ENCODE peak calls at places on chromosomes 16 and 17, in five cellular contexts. One of them, this sample, is unnamed.
A peak's percentile ranks its signal among the peaks of the same experiment; 100 is the strongest.

GRCh38 chr17:58333396-58334207 is 5.0 kb upstream of the TSPOAP1 start:
- DNase-seq in BE2C: no peak
- DNase-seq in mammary epithelial cell: no peak
- DNase-seq in astrocyte of the spinal cord: no peak
- DNase-seq in pancreas: no peak
- DNase-seq in this sample: no peak

GRCh38 chr16:69554495-69554894 is 11.3 kb upstream of the NFAT5 start:
- DNase-seq in BE2C: peak; percentile 14
- DNase-seq in mammary epithelial cell: no peak
- DNase-seq in astrocyte of the spinal cord: no peak
- DNase-seq in pancreas: no peak
- DNase-seq in this sample: no peak

GRCh38 chr16:53782148-53782547 is 78.2 kb downstream of the FTO start:
- DNase-seq in BE2C: no peak
- DNase-seq in mammary epithelial cell: no peak
- DNase-seq in astrocyte of the spinal cord: no peak
- DNase-seq in pancreas: no peak
- DNase-seq in this sample: no peak

GRCh38 chr17:65017375-65017774 is 39.2 kb downstream of the GNA13 start:
- DNase-seq in BE2C: no peak
- DNase-seq in mammary epithelial cell: no peak
- DNase-seq in astrocyte of the spinal cord: peak; percentile 12
- DNase-seq in pancreas: no peak
- DNase-seq in this sample: no peak

GRCh38 chr17:74981979-74982662 is 5.3 kb upstream of the CDR2L start:
- DNase-seq in BE2C: peak; percentile 94
- DNase-seq in mammary epithelial cell: no peak
- DNase-seq in astrocyte of the spinal cord: peak; percentile 28
- DNase-seq in pancreas: peak; percentile 73
- DNase-seq in this sample: no peak

GRCh38 chr16:85005278-85006069 is 5.9 kb downstream of the ZDHHC7 start:
- DNase-seq in BE2C: no peak
- DNase-seq in mammary epithelial cell: peak; percentile 52
- DNase-seq in astrocyte of the spinal cord: peak; percentile 46
- DNase-seq in pancreas: no peak
- DNase-seq in this sample: no peak

GRCh38 chr17:11996722-11997146 is 541 bp downstream of the ZNF18 start:
- DNase-seq in BE2C: no peak
- DNase-seq in mammary epithelial cell: peak; percentile 54
- DNase-seq in astrocyte of the spinal cord: no peak
- DNase-seq in pancreas: peak; percentile 25
- DNase-seq in this sample: peak; percentile 5

GRCh38 chr16:87161822-87162676 is 155.1 kb downstream of the C16orf95 start:
- DNase-seq in BE2C: no peak
- DNase-seq in mammary epithelial cell: peak; percentile 16
- DNase-seq in astrocyte of the spinal cord: no peak
- DNase-seq in pancreas: no peak
- DNase-seq in this sample: no peak

GRCh38 chr17:11309033-11309432 is 68.0 kb downstream of the SHISA6 start:
- DNase-seq in BE2C: no peak
- DNase-seq in mammary epithelial cell: no peak
- DNase-seq in astrocyte of the spinal cord: no peak
- DNase-seq in pancreas: no peak
- DNase-seq in this sample: no peak

GRCh38 chr16:53457670-53458069 is 23.4 kb downstream of the RBL2 start:
- DNase-seq in BE2C: no peak
- DNase-seq in mammary epithelial cell: peak; percentile 29
- DNase-seq in astrocyte of the spinal cord: peak; percentile 15
- DNase-seq in pancreas: no peak
- DNase-seq in this sample: no peak

GRCh38 chr16:15690296-15690695 is 40.3 kb downstream of the NDE1 start:
- DNase-seq in BE2C: no peak
- DNase-seq in mammary epithelial cell: no peak
- DNase-seq in astrocyte of the spinal cord: peak; percentile 56
- DNase-seq in pancreas: no peak
- DNase-seq in this sample: no peak

GRCh38 chr17:7782237-7782636 is 51.8 kb upstream of the KDM6B start:
- DNase-seq in BE2C: no peak
- DNase-seq in mammary epithelial cell: peak; percentile 32
- DNase-seq in astrocyte of the spinal cord: peak; percentile 24
- DNase-seq in pancreas: no peak
- DNase-seq in this sample: peak; percentile 5

GRCh38 chr16:84975066-84975465 is 36.3 kb downstream of the ZDHHC7 start:
- DNase-seq in BE2C: no peak
- DNase-seq in mammary epithelial cell: no peak
- DNase-seq in astrocyte of the spinal cord: no peak
- DNase-seq in pancreas: no peak
- DNase-seq in this sample: no peak

GRCh38 chr17:43573579-43574321 is 27.6 kb upstream of the ETV4 start:
- DNase-seq in BE2C: no peak
- DNase-seq in mammary epithelial cell: no peak
- DNase-seq in astrocyte of the spinal cord: no peak
- DNase-seq in pancreas: no peak
- DNase-seq in this sample: no peak

GRCh38 chr17:75731716-75732498 is 10.6 kb downstream of the ITGB4 start:
- DNase-seq in BE2C: no peak
- DNase-seq in mammary epithelial cell: no peak
- DNase-seq in astrocyte of the spinal cord: no peak
- DNase-seq in pancreas: no peak
- DNase-seq in this sample: no peak

GRCh38 chr16:21603920-21604319 is 4.5 kb downstream of the METTL9 start:
- DNase-seq in BE2C: peak; percentile 16
- DNase-seq in mammary epithelial cell: no peak
- DNase-seq in astrocyte of the spinal cord: peak; percentile 15
- DNase-seq in pancreas: no peak
- DNase-seq in this sample: no peak

GRCh38 chr17:21218101-21218500 is 4.1 kb upstream of the TMEM11 start:
- DNase-seq in BE2C: peak; percentile 46
- DNase-seq in mammary epithelial cell: no peak
- DNase-seq in astrocyte of the spinal cord: no peak
- DNase-seq in pancreas: no peak
- DNase-seq in this sample: no peak

GRCh38 chr16:83895942-83896341 is 3.0 kb upstream of the MLYCD start:
- DNase-seq in BE2C: no peak
- DNase-seq in mammary epithelial cell: no peak
- DNase-seq in astrocyte of the spinal cord: no peak
- DNase-seq in pancreas: no peak
- DNase-seq in this sample: no peak

GRCh38 chr17:64304512-64304911 is 41.5 kb upstream of the TEX2 start:
- DNase-seq in BE2C: no peak
- DNase-seq in mammary epithelial cell: no peak
- DNase-seq in astrocyte of the spinal cord: no peak
- DNase-seq in pancreas: peak; percentile 42
- DNase-seq in this sample: no peak

GRCh38 chr17:67139784-67140665 is 95.7 kb downstream of the CACNG1 start:
- DNase-seq in BE2C: peak; percentile 29
- DNase-seq in mammary epithelial cell: peak; percentile 26
- DNase-seq in astrocyte of the spinal cord: peak; percentile 46
- DNase-seq in pancreas: peak; percentile 91
- DNase-seq in this sample: no peak

DNA sequence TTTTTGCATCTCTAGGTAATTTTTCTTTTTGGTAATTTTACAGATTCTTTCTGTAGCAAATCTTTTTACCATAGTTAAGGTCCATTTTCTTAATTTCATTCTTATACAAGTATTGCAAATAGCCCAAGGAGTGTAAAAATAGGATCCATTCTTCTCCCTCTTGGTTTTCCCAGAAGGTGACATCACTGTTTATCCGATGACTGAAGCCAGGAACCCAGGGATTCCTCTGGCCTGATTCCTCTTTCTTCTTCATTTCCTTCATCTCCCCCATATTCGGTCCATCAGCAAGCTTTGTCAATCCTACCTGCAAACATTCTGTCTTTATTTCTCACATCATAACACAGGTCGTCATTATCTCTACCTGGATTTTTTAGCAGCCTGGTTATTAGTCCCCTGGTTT is 5.3 kb downstream of the RBBP6 start:
- DNase-seq in BE2C: no peak
- DNase-seq in mammary epithelial cell: no peak
- DNase-seq in astrocyte of the spinal cord: peak; percentile 38
- DNase-seq in pancreas: no peak
- DNase-seq in this sample: no peak
- H3K4me3 ChIP-seq in BE2C: no peak overlapping the region
- H3K4me3 ChIP-seq in mammary epithelial cell: no peak overlapping the region
- H3K4me3 ChIP-seq in astrocyte of the spinal cord: no peak overlapping the region
- H3K4me3 ChIP-seq in pancreas: no peak overlapping the region
- H3K4me3 ChIP-seq in this sample: no peak overlapping the region

GRCh38 chr17:72343911-72344310 is 223.1 kb downstream of the SOX9 start:
- DNase-seq in BE2C: no peak
- DNase-seq in mammary epithelial cell: no peak
- DNase-seq in astrocyte of the spinal cord: no peak
- DNase-seq in pancreas: no peak
- DNase-seq in this sample: no peak
- TF ChIP-seq CTCF in BE2C: no peak
- TF ChIP-seq CTCF in mammary epithelial cell: no peak
- TF ChIP-seq CTCF in astrocyte of the spinal cord: no peak
- TF ChIP-seq CTCF in pancreas: no peak
- TF ChIP-seq CTCF in this sample: no peak

GRCh38 chr16:72961115-72961832 is 86.7 kb downstream of the ZFHX3 start:
- DNase-seq in BE2C: peak; percentile 98
- DNase-seq in mammary epithelial cell: no peak
- DNase-seq in astrocyte of the spinal cord: no peak
- DNase-seq in pancreas: no peak
- DNase-seq in this sample: no peak
- H3K4me3 ChIP-seq in BE2C: peak overlapping the region; percentile 12
- H3K4me3 ChIP-seq in mammary epithelial cell: no peak overlapping the region
- H3K4me3 ChIP-seq in astrocyte of the spinal cord: no peak overlapping the region
- H3K4me3 ChIP-seq in pancreas: no peak overlapping the region
- H3K4me3 ChIP-seq in this sample: no peak overlapping the region

DNA sequence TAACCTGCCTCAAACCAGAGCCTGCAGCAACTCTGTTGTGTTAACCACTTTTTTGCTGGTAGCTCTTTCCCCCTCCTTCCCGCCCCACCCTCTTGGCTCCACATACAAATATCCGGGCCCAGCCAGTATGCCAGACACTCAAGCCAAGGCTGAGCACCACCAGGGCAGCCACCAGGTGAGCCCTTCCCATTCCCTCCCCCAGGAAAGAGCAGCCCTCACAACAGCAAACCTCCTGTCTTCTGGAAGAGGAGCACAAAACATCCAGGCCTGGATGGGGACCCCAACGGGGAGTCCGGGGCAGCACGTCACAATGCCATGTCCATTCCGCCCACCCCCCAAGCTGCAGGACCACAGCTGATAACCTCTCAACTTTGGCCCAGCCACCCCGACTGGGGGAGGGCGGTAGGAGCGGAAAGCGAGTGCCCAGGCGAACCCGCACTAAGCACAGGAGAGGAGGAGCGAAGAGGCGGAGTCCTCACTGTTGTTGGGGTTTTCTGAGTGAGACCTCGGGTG is 757 bp downstream of the ORMDL3 start:
- DNase-seq in BE2C: no peak
- DNase-seq in mammary epithelial cell: peak; percentile 44
- DNase-seq in astrocyte of the spinal cord: peak; percentile 16
- DNase-seq in pancreas: peak; percentile 77
- DNase-seq in this sample: no peak
- TF ChIP-seq CTCF in BE2C: no peak
- TF ChIP-seq CTCF in mammary epithelial cell: no peak
- TF ChIP-seq CTCF in astrocyte of the spinal cord: no peak
- TF ChIP-seq CTCF in pancreas: no peak
- TF ChIP-seq CTCF in this sample: no peak

GRCh38 chr17:29587591-29587990 is 1.9 kb downstream of the GIT1 start:
- DNase-seq in BE2C: no peak
- DNase-seq in mammary epithelial cell: no peak
- DNase-seq in astrocyte of the spinal cord: no peak
- DNase-seq in pancreas: peak; percentile 2
- DNase-seq in this sample: no peak
- H3K4me3 ChIP-seq in BE2C: peak overlapping the region; percentile 66
- H3K4me3 ChIP-seq in mammary epithelial cell: peak overlapping the region; percentile 91
- H3K4me3 ChIP-seq in astrocyte of the spinal cord: peak overlapping the region; percentile 76
- H3K4me3 ChIP-seq in pancreas: no peak overlapping the region
- H3K4me3 ChIP-seq in this sample: peak overlapping the region; percentile 89

GRCh38 chr17:48373130-48373844 is 56.7 kb downstream of the SKAP1 start:
- DNase-seq in BE2C: no peak
- DNase-seq in mammary epithelial cell: no peak
- DNase-seq in astrocyte of the spinal cord: no peak
- DNase-seq in pancreas: no peak
- DNase-seq in this sample: no peak

GRCh38 chr17:48376926-48377325 is 53.1 kb downstream of the SKAP1 start:
- DNase-seq in BE2C: no peak
- DNase-seq in mammary epithelial cell: no peak
- DNase-seq in astrocyte of the spinal cord: no peak
- DNase-seq in pancreas: no peak
- DNase-seq in this sample: no peak

GRCh38 chr17:48375356-48375755 is 54.7 kb downstream of the SKAP1 start:
- DNase-seq in BE2C: no peak
- DNase-seq in mammary epithelial cell: peak; percentile 41
- DNase-seq in astrocyte of the spinal cord: peak; percentile 35
- DNase-seq in pancreas: no peak
- DNase-seq in this sample: no peak

GRCh38 chr17:48373882-48374281 is 56.1 kb downstream of the SKAP1 start:
- DNase-seq in BE2C: no peak
- DNase-seq in mammary epithelial cell: no peak
- DNase-seq in astrocyte of the spinal cord: no peak
- DNase-seq in pancreas: no peak
- DNase-seq in this sample: no peak

GRCh38 chr17:48374650-48375230 is 55.3 kb downstream of the SKAP1 start:
- DNase-seq in BE2C: peak; percentile 51
- DNase-seq in mammary epithelial cell: peak; percentile 1
- DNase-seq in astrocyte of the spinal cord: no peak
- DNase-seq in pancreas: peak; percentile 7
- DNase-seq in this sample: no peak
- TF ChIP-seq CTCF in BE2C: peak; percentile 76
- TF ChIP-seq CTCF in mammary epithelial cell: peak; percentile 43
- TF ChIP-seq CTCF in astrocyte of the spinal cord: peak; percentile 32
- TF ChIP-seq CTCF in pancreas: peak; percentile 50
- TF ChIP-seq CTCF in this sample: peak; percentile 57

DNA sequence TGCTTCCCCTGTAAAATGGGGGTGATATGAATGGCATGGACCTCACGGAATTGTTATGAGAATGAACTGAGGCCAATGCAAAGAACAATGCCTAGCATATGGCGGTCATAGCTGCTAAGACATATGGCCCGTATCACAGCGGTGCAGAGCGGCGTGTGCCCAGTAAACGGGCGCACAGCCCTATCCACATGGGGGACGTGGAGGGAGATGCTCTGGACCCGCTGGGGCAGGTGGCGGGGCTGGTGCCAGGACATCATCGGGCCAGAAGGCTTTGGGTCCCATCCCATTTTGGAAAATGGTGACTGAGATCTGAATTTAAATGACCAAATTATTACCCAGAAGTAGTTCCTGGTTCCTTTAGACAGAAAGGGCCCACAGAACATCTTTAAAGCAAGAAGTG is 18.5 kb upstream of the CPSF4L start:
- DNase-seq in BE2C: no peak
- DNase-seq in mammary epithelial cell: no peak
- DNase-seq in astrocyte of the spinal cord: no peak
- DNase-seq in pancreas: no peak
- DNase-seq in this sample: no peak
- H3K4me3 ChIP-seq in BE2C: no peak overlapping the region
- H3K4me3 ChIP-seq in mammary epithelial cell: no peak overlapping the region
- H3K4me3 ChIP-seq in astrocyte of the spinal cord: no peak overlapping the region
- H3K4me3 ChIP-seq in pancreas: no peak overlapping the region
- H3K4me3 ChIP-seq in this sample: no peak overlapping the region